ENCODE peak calls at places on chromosomes 13 and 19, in seven cellular contexts. A is HT1080, V is foreskin fibroblast, E is T-helper 1 cell, Y is tibial nerve, U is Right ventricle myocardium superior, S is HEK293T. M is an unnamed sample.

GRCh38 chr13:74695021-74695800 is 561.0 kb upstream of the KLF12 start:
- DNase-seq in S (no peak), E (no peak), Y (no peak), U (no peak), V (peak), A (no peak), M (no peak)

GRCh38 chr19:47157455-47158321 is 27.1 kb downstream of the SAE1 start:
- DNase-seq in A (peak), Y (no peak), U (peak), E (peak), S (no peak), V (peak), M (peak)

GRCh38 chr19:1651548-1652394 is 644 bp downstream of the TCF3 start:
- DNase-seq in U (peak), S (peak), Y (no peak), E (peak), A (no peak), V (peak), M (no peak)

GRCh38 chr19:54309811-54310210 is 3.2 kb downstream of the LILRA5 start:
- DNase-seq in V (no peak), Y (no peak), U (no peak), S (no peak), A (no peak), E (no peak), M (no peak)

GRCh38 chr13:22793598-22794134 is 387.1 kb upstream of the SGCG start:
- DNase-seq in Y (no peak), U (no peak), A (peak), E (no peak), S (no peak), V (no peak), M (no peak)

GRCh38 chr13:92613921-92614320 is 612.7 kb upstream of the GPC6 start:
- DNase-seq in V (no peak), E (no peak), Y (no peak), U (no peak), S (no peak), A (no peak), M (no peak)

GRCh38 chr13:79448413-79448812 is 32.5 kb upstream of the NDFIP2 start:
- DNase-seq in V (peak), S (no peak), Y (no peak), A (peak), E (peak), U (no peak), M (no peak)

GRCh38 chr13:84200971-84201370 is 318.7 kb upstream of the SLITRK1 start:
- DNase-seq in E (peak), V (no peak), S (no peak), U (no peak), Y (no peak), A (no peak), M (no peak)

GRCh38 chr13:99991013-99991805 is 9.6 kb downstream of the ZIC2 start:
- DNase-seq in S (no peak), E (no peak), U (no peak), Y (no peak), V (no peak), A (no peak), M (no peak)

GRCh38 chr19:31348416-31349159 is 648 bp downstream of the TSHZ3 start:
- DNase-seq in E (no peak), U (peak), Y (no peak), S (no peak), V (peak), A (peak), M (no peak)

GRCh38 chr13:51793570-51794273 is 10.2 kb downstream of the DHRS12 start:
- DNase-seq in E (peak), U (no peak), Y (no peak), V (peak), S (no peak), A (peak), M (no peak)

GRCh38 chr13:97223711-97224461 is 1.8 kb downstream of the MBNL2 start:
- DNase-seq in V (peak), U (peak), Y (no peak), E (no peak), A (peak), S (peak), M (peak)

GRCh38 chr13:40922437-40923040 is 96.6 kb downstream of the ELF1 start:
- DNase-seq in U (no peak), A (no peak), E (no peak), Y (no peak), S (peak), V (no peak), M (no peak)

GRCh38 chr13:51955281-51955771 is 55.9 kb downstream of the ATP7B start:
- DNase-seq in V (no peak), Y (no peak), A (peak), E (peak), U (no peak), S (no peak), M (no peak)

GRCh38 chr13:23871616-23872220 is 17.5 kb downstream of the MIPEP start:
- DNase-seq in E (no peak), Y (no peak), V (peak), U (no peak), S (peak), A (peak), M (no peak)

GRCh38 chr13:90302113-90302512 is 1045.4 kb upstream of the MIR17HG start:
- DNase-seq in S (no peak), A (peak), V (peak), U (no peak), Y (no peak), E (no peak), M (no peak)

GRCh38 chr19:54100560-54100959 is at the start of gene OSCAR:
- DNase-seq in V (peak), A (peak), Y (no peak), S (no peak), E (no peak), U (no peak), M (no peak)

GRCh38 chr19:48680436-48681126 is 7.8 kb upstream of the NTN5 start:
- DNase-seq in V (no peak), E (no peak), U (no peak), Y (no peak), A (no peak), S (no peak), M (no peak)

GRCh38 chr13:33281951-33282595 is 3.5 kb downstream of the STARD13 start:
- DNase-seq in A (peak), S (no peak), V (peak), Y (no peak), E (no peak), U (no peak), M (no peak)

GRCh38 chr13:52862358-52863206 is 14.1 kb upstream of the PCDH8 start:
- DNase-seq in S (peak), V (no peak), U (no peak), Y (no peak), E (no peak), A (peak), M (no peak)

GRCh38 chr19:17826508-17827056 is 5.3 kb upstream of the INSL3 start:
- DNase-seq in V (no peak), A (no peak), Y (no peak), U (no peak), S (no peak), E (no peak), M (no peak)

GRCh38 chr13:77492982-77493381 is 42.5 kb upstream of the SCEL start:
- DNase-seq in S (peak), E (no peak), V (peak), U (no peak), Y (no peak), A (peak), M (no peak)

GRCh38 chr13:94110011-94110410 is 369.5 kb downstream of the DCT start:
- DNase-seq in Y (no peak), A (no peak), V (no peak), E (no peak), U (no peak), S (no peak), M (no peak)

GRCh38 chr13:100565291-100565690 is 23.3 kb downstream of the GGACT start:
- DNase-seq in A (no peak), S (no peak), V (no peak), E (no peak), Y (no peak), U (no peak), M (no peak)

GRCh38 chr13:77184455-77184854 is 142.4 kb downstream of the MYCBP2 start:
- DNase-seq in V (no peak), E (peak), A (peak), U (no peak), S (no peak), Y (no peak), M (peak)

GRCh38 chr19:48940902-48941301 is 7.4 kb downstream of the DHDH start:
- DNase-seq in E (no peak), U (no peak), Y (no peak), A (no peak), S (no peak), V (no peak), M (no peak)

GRCh38 chr13:110448230-110448629 is 113.3 kb downstream of the RAB20 start:
- DNase-seq in Y (no peak), U (no peak), V (peak), A (no peak), E (no peak), S (no peak), M (peak)

GRCh38 chr13:97600438-97601080 is 166.6 kb downstream of the RAP2A start:
- DNase-seq in A (peak), V (peak), E (no peak), Y (no peak), S (no peak), U (no peak), M (no peak)

GRCh38 chr19:45885556-45886426 is at the start of gene IRF2BP1:
- DNase-seq in Y (peak), U (peak), A (peak), V (peak), S (peak), E (peak), M (peak)

GRCh38 chr13:105774739-105775460 is 760.6 kb downstream of the EFNB2 start:
- DNase-seq in Y (no peak), E (no peak), A (peak), S (no peak), U (no peak), V (no peak), M (peak)

GRCh38 chr13:101925731-101926130 is 473.3 kb downstream of the ITGBL1 start:
- DNase-seq in S (no peak), A (no peak), V (no peak), E (no peak), U (no peak), Y (no peak), M (no peak)

GRCh38 chr13:38228322-38228721 is 121.3 kb upstream of the UFM1 start:
- DNase-seq in V (no peak), Y (no peak), E (no peak), U (no peak), S (no peak), A (no peak), M (no peak)

GRCh38 chr19:40139533-40140287 is 49.0 kb upstream of the ZNF780A start:
- DNase-seq in E (peak), A (peak), U (no peak), S (peak), V (peak), Y (no peak), M (no peak)

GRCh38 chr19:5138606-5139594 is 170.0 kb downstream of the KDM4B start:
- DNase-seq in E (peak), A (peak), U (peak), S (no peak), Y (no peak), V (peak), M (no peak)

GRCh38 chr19:33612928-33613327 is 8.8 kb upstream of the CHST8 start:
- DNase-seq in S (no peak), E (no peak), U (no peak), A (no peak), Y (no peak), V (no peak), M (no peak)

GRCh38 chr19:41225238-41226052 is 6.4 kb downstream of the AXL start:
- DNase-seq in Y (peak), U (no peak), A (peak), S (no peak), V (peak), E (peak), M (peak)

GRCh38 chr13:110520431-110521295 is 40.9 kb downstream of the RAB20 start:
- DNase-seq in A (no peak), Y (peak), U (peak), E (no peak), S (no peak), V (peak), M (peak)

M was measured in epithelial cell of proximal tubule.